ENCODE peak calls at places on chromosome 4, in seven cellular contexts. M is NCI-H1105; J is RKO; C is NCI-H146; B is activated naive CD4-positive, alpha-beta T cell treated with anti-CD3 and anti-CD28 coated beads for 36 hours; G is posterior cingulate gyrus; R is amygdala. X is an unnamed sample.

GRCh38 chr4:118967393-118967792 is 78.7 kb downstream of the SYNPO2 start:
- DNase-seq in J (no peak), M (no peak), R (no peak), C (no peak), G (no peak), B (no peak), X (no peak)

GRCh38 chr4:1831331-1831730 is 24.6 kb downstream of the LETM1 start:
- DNase-seq in B (no peak), R (no peak), G (no peak), C (no peak), M (no peak), J (no peak), X (no peak)

GRCh38 chr4:164467493-164467892 is 286.4 kb upstream of the SMIM31 start:
- DNase-seq in G (no peak), C (no peak), J (no peak), R (no peak), B (no peak), M (no peak), X (no peak)

GRCh38 chr4:33446953-33447352 is 2726.8 kb downstream of the PCDH7 start:
- DNase-seq in B (no peak), G (no peak), C (no peak), R (no peak), M (no peak), J (no peak), X (no peak)

GRCh38 chr4:139951051-139951450 is 202.9 kb downstream of the MAML3 start:
- DNase-seq in M (no peak), G (no peak), J (no peak), C (no peak), R (no peak), B (peak), X (no peak)

GRCh38 chr4:112003508-112003907 is 141.7 kb upstream of the FAM241A start:
- DNase-seq in B (no peak), M (no peak), G (no peak), C (no peak), J (no peak), R (no peak), X (no peak)

GRCh38 chr4:8050555-8051206 is 107.9 kb downstream of the ABLIM2 start:
- DNase-seq in C (peak), M (peak), G (peak), J (no peak), R (peak), B (no peak), X (no peak)

GRCh38 chr4:67712000-67712625 is 11.2 kb upstream of the UBA6 start:
- DNase-seq in J (no peak), C (peak), R (no peak), G (no peak), M (no peak), B (no peak), X (no peak)

GRCh38 chr4:139509727-139510410 is 46.1 kb downstream of the SETD7 start:
- DNase-seq in C (no peak), M (no peak), R (no peak), J (peak), B (peak), G (peak), X (no peak)

GRCh38 chr4:40258624-40259023 is 61.8 kb downstream of the RHOH start:
- DNase-seq in M (no peak), B (no peak), C (no peak), R (no peak), J (no peak), G (no peak), X (no peak)

GRCh38 chr4:8238515-8239053 is 31.0 kb upstream of the HTRA3 start:
- DNase-seq in R (no peak), G (no peak), B (no peak), C (peak), J (no peak), M (no peak), X (no peak)

GRCh38 chr4:76755756-76756155 is 142.2 kb downstream of the SOWAHB start:
- DNase-seq in B (no peak), R (no peak), M (no peak), G (no peak), C (no peak), J (no peak), X (no peak)

GRCh38 chr4:37951465-37952352 is 8.5 kb upstream of the PTTG2 start:
- DNase-seq in B (no peak), M (no peak), J (no peak), R (no peak), C (no peak), G (no peak), X (no peak)

GRCh38 chr4:164748375-164748774 is 5.6 kb upstream of the SMIM31 start:
- DNase-seq in J (peak), B (no peak), C (no peak), G (no peak), M (no peak), R (no peak), X (no peak)

GRCh38 chr4:55768291-55768690 is 51.3 kb upstream of the EXOC1L start:
- DNase-seq in R (no peak), G (no peak), M (no peak), B (no peak), C (no peak), J (peak), X (no peak)

GRCh38 chr4:113683143-113683542 is 78.4 kb downstream of the CAMK2D start:
- DNase-seq in B (peak), R (no peak), J (no peak), G (no peak), M (no peak), C (peak), X (no peak)

GRCh38 chr4:100936676-100937390 is 410.5 kb downstream of the PPP3CA start:
- DNase-seq in M (no peak), C (no peak), B (no peak), J (no peak), G (no peak), R (no peak), X (no peak)

GRCh38 chr4:108592674-108592986 is 27.7 kb upstream of the RPL34 start:
- DNase-seq in J (no peak), B (no peak), G (no peak), M (no peak), R (no peak), C (peak), X (no peak)

GRCh38 chr4:75916091-75916661 is 13.9 kb upstream of the PPEF2 start:
- DNase-seq in R (no peak), G (peak), B (peak), J (peak), C (peak), M (no peak), X (no peak)

GRCh38 chr4:184955636-184956035 is 62.7 kb upstream of the HELT start:
- DNase-seq in J (no peak), R (no peak), G (no peak), B (no peak), M (no peak), C (no peak), X (peak)

GRCh38 chr4:181150173-181150572 is 1093.0 kb upstream of the TENM3 start:
- DNase-seq in J (no peak), M (peak), R (no peak), B (no peak), G (no peak), C (peak), X (no peak)

GRCh38 chr4:96354036-96354712 is 514.3 kb downstream of the PDHA2 start:
- DNase-seq in J (no peak), C (no peak), G (no peak), R (no peak), M (no peak), B (no peak), X (no peak)

GRCh38 chr4:128528793-128529553 is 241.4 kb upstream of the PGRMC2 start:
- DNase-seq in M (no peak), R (no peak), J (peak), C (no peak), G (no peak), B (no peak), X (no peak)

GRCh38 chr4:20253799-20254409 is 2.2 kb downstream of the SLIT2 start:
- DNase-seq in B (peak), C (peak), J (no peak), G (peak), M (no peak), R (peak), X (peak)

GRCh38 chr4:188005561-188005960 is 10.0 kb downstream of the ZFP42 start:
- DNase-seq in G (no peak), B (no peak), J (no peak), R (no peak), M (no peak), C (no peak), X (no peak)

GRCh38 chr4:74237425-74237966 is 70.8 kb upstream of the EPGN start:
- DNase-seq in C (no peak), G (no peak), B (no peak), M (no peak), R (no peak), J (no peak), X (no peak)

GRCh38 chr4:121726642-121727268 is 30.0 kb upstream of the ANXA5 start:
- DNase-seq in B (peak), R (no peak), J (peak), G (no peak), M (no peak), C (peak), X (no peak)